ENCODE peak calls at places on chromosomes 2 and 18, in four cellular contexts. G is HFF-Myc, Z is esophagus muscularis mucosa, L is left lung. W is an unnamed sample.
A peak's percentile ranks its signal among the peaks of the same experiment; 100 is the strongest.

GRCh38 chr2:102478686-102479470 is 5.9 kb downstream of the SLC9A4 start:
- DNase-seq in Z (peak; percentile 68), G (no peak), L (no peak), W (peak; percentile 82)

GRCh38 chr2:216695401-216695821 is at the start of gene IGFBP5:
- DNase-seq in Z (peak; percentile 97), L (peak; percentile 73), G (peak; percentile 67), W (peak; percentile 94)

GRCh38 chr18:55918449-55918848 is 330.5 kb upstream of the TCF4 start:
- DNase-seq in Z (no peak), G (peak; percentile 26), L (no peak), W (no peak)

GRCh38 chr2:105431367-105432088 is 32.7 kb upstream of the FHL2 start:
- DNase-seq in Z (no peak), L (peak; percentile 42), G (no peak), W (peak; percentile 76)

GRCh38 chr18:68713791-68714190 is 1.1 kb downstream of the TMX3 start:
- DNase-seq in Z (no peak), L (no peak), G (no peak), W (no peak)

GRCh38 chr18:52312321-52312720 is 27.7 kb upstream of the DCC start:
- DNase-seq in G (no peak), Z (no peak), L (no peak), W (no peak)

GRCh38 chr2:62672601-62673000 is 32.9 kb upstream of the EHBP1 start:
- DNase-seq in G (no peak), L (peak; percentile 51), Z (peak; percentile 47), W (no peak)

GRCh38 chr18:2932247-2933181 is 80.4 kb downstream of the LPIN2 start:
- DNase-seq in L (no peak), G (peak; percentile 43), Z (peak; percentile 75), W (no peak)

GRCh38 chr2:68716948-68717661 is 17.5 kb upstream of the ARHGAP25 start:
- DNase-seq in G (no peak), L (no peak), Z (peak; percentile 31), W (no peak)

GRCh38 chr18:37566479-37567060 is 972 bp upstream of the CELF4 start:
- DNase-seq in Z (no peak), L (no peak), G (no peak), W (no peak)

GRCh38 chr18:66872277-66872676 is 268.4 kb upstream of the CDH19 start:
- DNase-seq in Z (no peak), G (no peak), L (no peak), W (no peak)

GRCh38 chr2:54872783-54873182 is 149.3 kb downstream of the EML6 start:
- DNase-seq in Z (no peak), G (no peak), L (no peak), W (no peak)

GRCh38 chr2:223841436-223842180 is 4.2 kb upstream of the AP1S3 start:
- DNase-seq in L (no peak), Z (no peak), G (no peak), W (no peak)

GRCh38 chr18:34342960-34343359 is 118.2 kb upstream of the NOL4 start:
- DNase-seq in Z (no peak), L (no peak), G (no peak), W (no peak)

GRCh38 chr2:195413944-195414343 is 243.1 kb upstream of the SLC39A10 start:
- DNase-seq in Z (no peak), L (no peak), G (no peak), W (no peak)

GRCh38 chr2:20651731-20652099 is 817 bp upstream of the HS1BP3 start:
- DNase-seq in G (no peak), L (no peak), Z (no peak), W (no peak)

GRCh38 chr2:20652673-20653575 is 2.0 kb upstream of the HS1BP3 start:
- DNase-seq in Z (no peak), G (no peak), L (no peak), W (no peak)

GRCh38 chr2:20652141-20652540 is 1.2 kb upstream of the HS1BP3 start:
- DNase-seq in G (no peak), Z (no peak), L (no peak), W (no peak)

GRCh38 chr2:20654414-20654813 is 3.5 kb upstream of the HS1BP3 start:
- DNase-seq in G (no peak), Z (no peak), L (no peak), W (no peak)

GRCh38 chr2:20653695-20654306 is 2.9 kb upstream of the HS1BP3 start:
- DNase-seq in Z (no peak), L (no peak), G (no peak), W (no peak)
- TF ChIP-seq CTCF in Z (no peak), L (no peak), G (no peak), W (no peak)

DNA sequence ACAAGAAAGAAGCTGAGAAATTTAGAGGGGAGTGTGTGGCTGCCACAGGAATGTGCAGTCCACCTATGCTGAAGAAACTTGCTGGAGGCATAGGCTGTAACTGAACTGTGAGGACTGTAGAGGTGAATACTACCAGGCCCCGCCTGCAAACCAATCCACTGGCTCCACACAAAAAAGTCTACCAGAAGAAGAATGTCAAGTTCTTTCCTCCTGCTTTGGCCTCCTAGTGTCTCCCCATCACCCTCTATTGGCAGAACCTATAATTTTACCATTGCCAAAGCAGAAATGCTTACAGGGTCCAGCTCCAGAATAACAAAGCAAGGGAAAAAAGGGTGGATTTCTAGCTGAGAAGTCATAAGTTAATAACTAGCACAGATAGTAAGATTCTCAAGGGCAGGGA is 5.9 kb upstream of the ATP5MC3 start:
- DNase-seq in G (no peak), L (no peak), Z (no peak), W (no peak)
- TF ChIP-seq CTCF in G (peak; percentile 20), L (no peak), Z (no peak), W (peak; percentile 30)

DNA sequence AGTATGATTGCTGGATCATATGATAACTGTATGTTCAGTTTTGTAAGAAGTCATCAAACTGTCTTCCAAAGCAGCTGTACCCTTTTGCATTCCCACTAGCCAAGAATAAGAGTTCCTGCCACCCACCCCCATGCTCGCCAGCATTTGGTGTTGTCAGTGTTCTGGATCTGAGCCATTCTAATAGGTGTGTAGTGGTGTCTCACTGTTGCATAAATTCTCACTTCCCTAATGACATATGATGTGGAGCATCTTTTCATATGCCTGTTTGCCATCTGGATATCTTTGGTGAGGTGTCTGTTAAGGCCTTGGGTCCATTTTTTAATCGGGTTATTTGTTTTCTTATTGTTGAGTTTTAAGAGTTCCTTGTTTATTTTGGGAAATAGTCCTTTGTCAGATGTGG is 52.3 kb downstream of the TNFRSF11A start:
- DNase-seq in Z (no peak), L (no peak), G (no peak), W (no peak)
- TF ChIP-seq CTCF in Z (no peak), L (no peak), G (no peak), W (no peak)

DNA sequence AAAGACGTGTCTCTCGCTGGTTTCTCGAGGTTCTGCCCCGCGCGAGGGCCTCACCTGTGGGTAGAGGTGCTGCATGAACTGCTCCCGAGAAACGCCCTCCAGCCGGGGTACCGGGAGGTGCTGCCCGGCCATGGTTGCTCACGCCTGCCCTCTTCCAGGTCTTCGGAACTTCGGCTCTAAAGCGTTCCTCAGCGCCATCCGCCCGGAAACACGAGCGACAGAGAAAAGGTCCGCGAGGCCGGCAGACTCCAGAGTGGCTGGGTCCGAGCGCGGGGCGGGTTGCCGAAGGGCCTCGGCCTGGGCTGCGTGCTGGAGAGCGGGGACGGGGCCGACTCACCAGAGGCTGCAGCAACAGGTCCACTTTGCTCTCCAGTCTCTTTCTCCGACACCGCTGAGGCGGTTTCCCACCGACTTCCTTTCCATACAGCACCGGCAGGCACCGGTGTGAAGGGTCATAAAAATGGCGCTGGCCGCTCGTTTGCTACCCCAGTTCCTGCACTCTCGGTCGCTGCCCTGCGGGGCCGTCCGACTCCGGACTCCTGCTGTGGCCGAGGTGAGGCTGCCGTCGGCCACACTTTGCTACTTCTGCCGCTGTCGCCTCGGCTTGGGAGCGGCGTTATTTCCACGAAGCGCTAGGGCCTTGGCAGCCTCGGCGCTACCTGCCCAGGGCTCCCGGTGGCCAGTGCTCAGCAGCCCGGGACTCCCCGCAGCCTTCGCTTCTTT is at the start of the genes MAIP1 and TYW5:
- DNase-seq in G (no peak), L (peak; percentile 85), Z (peak; percentile 94), W (peak; percentile 92)
- TF ChIP-seq CTCF in G (no peak), L (no peak), Z (no peak), W (peak; percentile 33)

GRCh38 chr2:118535818-118536212 is 311.6 kb downstream of the EN1 start:
- DNase-seq in Z (no peak), G (no peak), L (no peak), W (no peak)

GRCh38 chr2:118536306-118536705 is 311.1 kb downstream of the EN1 start:
- DNase-seq in L (no peak), Z (peak; percentile 53), G (no peak), W (no peak)

GRCh38 chr2:118535171-118535817 is 312.2 kb downstream of the EN1 start:
- DNase-seq in L (no peak), Z (peak; percentile 79), G (no peak), W (no peak)

GRCh38 chr2:118539290-118539689 is 308.2 kb downstream of the EN1 start:
- DNase-seq in Z (peak; percentile 75), G (no peak), L (no peak), W (no peak)
- TF ChIP-seq CTCF in Z (no peak), G (peak; percentile 47), L (no peak), W (peak; percentile 42)